ENCODE peak calls at places on chromosomes 5 and 9, in six cellular contexts. I is cardiac muscle cell, P is heart left ventricle, J is foreskin fibroblast, R is MM.1S, C is tibial artery. W is an unnamed sample.

GRCh38 chr9:89149726-89150125 is 28.9 kb downstream of the SHC3 start:
- DNase-seq in I (peak), P (no peak), J (peak), R (no peak), C (no peak), W (peak)

GRCh38 chr5:129460951-129461815 is 1.1 kb downstream of the ADAMTS19 start:
- DNase-seq in I (peak), P (peak), J (no peak), R (peak), C (no peak), W (peak)

GRCh38 chr9:135998410-135999071 is 37.4 kb upstream of the UBAC1 start:
- DNase-seq in I (no peak), P (no peak), J (no peak), R (no peak), C (no peak), W (no peak)

GRCh38 chr9:91817493-91818225 is 132.4 kb downstream of the ROR2 start:
- DNase-seq in I (peak), P (no peak), J (peak), R (no peak), C (peak), W (peak)

GRCh38 chr9:113858282-113858681 is 17.8 kb upstream of the ZNF618 start:
- DNase-seq in I (no peak), P (no peak), J (no peak), R (no peak), C (no peak), W (no peak)

GRCh38 chr5:122258241-122258640 is 53.8 kb upstream of the SNCAIP start:
- DNase-seq in I (no peak), P (no peak), J (no peak), R (no peak), C (no peak), W (no peak)

GRCh38 chr5:116739648-116740047 is 165.0 kb upstream of the SEMA6A start:
- DNase-seq in I (peak), P (no peak), J (no peak), R (no peak), C (no peak), W (no peak)

GRCh38 chr5:93570294-93571110 is 10.5 kb downstream of the NR2F1-AS1 start:
- DNase-seq in I (peak), P (no peak), J (no peak), R (no peak), C (no peak), W (no peak)

GRCh38 chr5:60993425-60993824 is 48.4 kb downstream of the NDUFAF2 start:
- DNase-seq in I (no peak), P (no peak), J (no peak), R (no peak), C (no peak), W (no peak)

GRCh38 chr9:673966-674526 is 167.5 kb upstream of the DMRT1 start:
- DNase-seq in I (no peak), P (no peak), J (no peak), R (no peak), C (no peak), W (no peak)

GRCh38 chr9:37602817-37603216 is 10.4 kb upstream of the TOMM5 start:
- DNase-seq in I (no peak), P (no peak), J (no peak), R (no peak), C (no peak), W (no peak)

GRCh38 chr5:78221964-78222451 is 72.5 kb downstream of the AP3B1 start:
- DNase-seq in I (peak), P (no peak), J (no peak), R (peak), C (no peak), W (peak)
- TF ChIP-seq CTCF in I (peak), P (no peak), J (peak), R (peak), C (no peak), W (peak)

DNA sequence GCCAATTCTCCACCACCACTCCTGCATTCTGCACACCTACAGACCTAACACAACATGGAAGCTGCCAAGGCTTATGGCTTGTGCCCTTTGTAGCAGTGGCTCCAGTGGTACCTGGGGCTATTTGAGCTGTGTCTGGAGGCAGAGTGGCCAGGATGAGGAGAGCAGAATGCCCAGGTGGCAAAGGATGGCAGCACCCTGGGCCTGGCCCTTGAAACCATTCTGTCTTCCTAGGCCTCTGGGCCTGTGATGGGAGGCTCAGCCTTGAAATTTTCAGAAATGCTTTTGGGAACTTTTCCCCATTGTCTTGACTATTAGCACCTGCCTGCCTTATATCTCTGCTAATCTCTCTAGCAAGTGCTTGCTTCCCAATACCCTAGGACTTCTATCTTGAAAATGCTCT is 241.7 kb downstream of the TMEM167A start:
- DNase-seq in I (no peak), P (no peak), J (no peak), R (no peak), C (no peak), W (no peak)
- H3K4me3 ChIP-seq in I (no peak), P (no peak), J (no peak), R (no peak), C (no peak), W (no peak)

DNA sequence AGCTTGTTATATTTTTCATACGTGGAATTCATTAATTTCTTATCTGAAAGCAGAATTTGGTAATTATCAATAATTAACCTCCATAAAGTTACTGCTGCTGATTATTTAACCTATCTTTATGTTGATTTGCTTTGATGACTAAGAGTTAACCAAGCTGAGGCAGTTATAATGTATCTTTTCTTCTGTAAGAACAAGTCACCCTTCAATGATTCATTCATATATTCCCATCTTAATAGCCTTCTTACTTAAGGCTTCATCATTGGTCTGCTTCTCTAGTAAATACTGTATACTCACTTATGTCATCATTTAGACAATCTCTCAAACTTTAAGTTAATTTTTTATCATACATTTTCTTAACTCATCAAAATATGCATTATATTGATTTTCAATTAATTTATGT is 592.2 kb downstream of the ANXA1 start:
- DNase-seq in I (no peak), P (no peak), J (no peak), R (no peak), C (no peak), W (no peak)
- TF ChIP-seq CTCF in I (no peak), P (no peak), J (no peak), R (no peak), C (no peak), W (no peak)

DNA sequence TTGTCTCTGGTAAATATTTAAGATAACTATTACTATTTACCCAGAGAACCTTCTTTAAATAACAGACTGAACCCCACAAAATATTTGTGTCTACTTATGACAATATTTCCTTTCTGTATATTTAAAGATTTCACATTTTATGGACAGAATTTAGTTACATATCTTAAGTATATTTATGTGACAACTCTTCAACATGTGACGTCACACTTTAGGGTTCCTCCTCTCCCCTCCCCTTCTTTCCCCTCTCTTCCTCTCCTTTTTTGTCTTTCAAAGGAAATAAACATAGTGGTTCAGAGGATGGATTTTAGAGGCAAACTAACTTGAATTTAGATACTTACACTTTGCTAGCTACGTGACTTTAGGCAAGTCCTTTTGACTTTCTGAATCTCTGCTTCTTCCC is 655.6 kb upstream of the NUDT12 start:
- DNase-seq in I (no peak), P (no peak), J (no peak), R (no peak), C (no peak), W (no peak)
- H3K4me3 ChIP-seq in I (no peak), P (no peak), J (no peak), R (no peak), C (no peak), W (no peak)

DNA sequence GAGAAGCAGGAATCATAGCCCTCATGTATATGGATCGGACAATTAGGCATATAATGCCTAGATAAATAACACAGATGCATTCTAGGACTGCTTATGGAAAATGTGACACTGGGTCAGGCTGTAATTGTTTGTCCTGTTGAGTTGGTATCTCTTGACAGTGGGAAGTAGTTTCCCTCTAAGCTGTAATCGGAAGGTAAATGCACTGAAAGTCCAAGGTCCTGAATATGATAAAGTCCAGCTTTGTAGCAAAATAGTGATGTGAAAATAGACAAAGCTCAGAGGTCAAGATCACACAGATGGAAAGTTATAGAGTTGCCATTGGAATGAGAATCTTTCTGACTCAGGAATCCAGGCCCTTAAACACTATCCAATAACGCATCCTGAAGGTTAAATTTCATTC is 214.2 kb downstream of the GABRB2 start:
- DNase-seq in I (no peak), P (no peak), J (no peak), R (no peak), C (no peak), W (no peak)
- TF ChIP-seq CTCF in I (no peak), P (no peak), J (no peak), R (no peak), C (no peak), W (no peak)

GRCh38 chr9:126327016-126327749 is 554 bp downstream of the MVB12B start:
- DNase-seq in I (no peak), P (no peak), J (no peak), R (peak), C (no peak), W (no peak)

GRCh38 chr9:126329476-126330275 is 3.0 kb downstream of the MVB12B start:
- DNase-seq in I (no peak), P (no peak), J (no peak), R (no peak), C (no peak), W (no peak)

GRCh38 chr9:126326228-126327015 is at the start of gene MVB12B:
- DNase-seq in I (peak), P (peak), J (peak), R (peak), C (no peak), W (no peak)

GRCh38 chr9:126328415-126328814 is 1.8 kb downstream of the MVB12B start:
- DNase-seq in I (no peak), P (no peak), J (no peak), R (no peak), C (no peak), W (no peak)

DNA sequence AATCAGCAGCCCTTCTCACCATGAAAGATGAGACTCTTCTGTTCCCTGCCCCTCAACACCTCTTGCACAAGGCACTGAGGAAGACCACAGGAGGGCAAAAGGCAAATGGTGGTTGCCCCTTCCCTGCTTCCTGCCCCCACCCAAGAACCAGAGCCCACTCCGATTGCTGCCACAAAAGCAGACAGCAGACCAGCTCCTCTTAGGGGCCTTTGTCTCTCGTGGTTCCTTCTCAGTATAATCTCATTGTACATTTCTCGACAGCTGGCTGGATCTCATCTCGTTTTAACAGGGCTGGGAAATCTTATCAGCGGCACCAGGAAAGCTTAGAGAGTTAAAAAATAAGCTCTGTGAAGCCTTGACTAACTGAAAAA is 1.1 kb downstream of the MVB12B start:
- DNase-seq in I (no peak), P (no peak), J (no peak), R (no peak), C (no peak), W (no peak)
- H3K4me3 ChIP-seq in I (peak), P (peak), J (peak), R (peak), C (peak), W (peak)

DNA sequence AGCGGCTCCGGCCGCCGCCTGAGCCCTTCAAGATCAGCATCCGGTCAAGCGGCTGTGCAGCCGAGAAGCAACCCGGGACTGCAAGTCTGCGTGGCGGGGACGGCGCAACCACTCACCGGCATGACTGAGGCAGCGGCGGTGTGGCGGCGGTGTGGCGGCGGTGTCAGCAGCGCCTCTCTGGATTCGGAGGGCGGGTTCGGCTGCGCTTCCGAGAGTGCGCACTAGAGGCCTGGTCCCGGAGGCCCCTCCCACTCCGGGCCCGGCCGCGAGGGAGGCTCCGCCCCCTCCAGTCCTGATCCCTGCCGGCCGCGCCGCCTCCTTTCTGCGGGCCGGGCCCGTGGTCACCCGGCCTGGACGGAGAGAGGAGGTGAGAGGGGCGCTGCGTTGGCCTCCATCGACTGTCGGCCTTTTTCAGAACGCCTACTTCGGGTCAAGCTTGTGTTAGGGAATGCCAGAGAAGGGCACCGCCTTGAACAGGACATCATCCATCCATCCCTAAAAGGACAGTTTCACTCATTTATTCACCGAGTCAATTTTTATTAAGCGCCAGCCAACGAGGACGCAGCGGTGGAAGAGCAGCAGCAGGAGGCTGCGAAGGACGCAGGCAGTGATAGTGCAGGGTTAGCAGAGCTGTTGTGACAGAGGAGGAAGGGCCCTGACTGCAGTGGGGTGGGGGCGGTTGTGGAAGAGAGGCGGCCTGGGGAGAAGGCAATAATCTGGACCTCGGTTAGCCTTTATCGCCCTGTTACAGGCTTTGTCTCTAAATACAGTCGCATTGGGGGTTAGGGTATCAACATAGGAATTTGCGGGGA is at the start of gene ATOX1:
- DNase-seq in I (peak), P (peak), J (peak), R (peak), C (peak), W (peak)
- TF ChIP-seq CTCF in I (no peak), P (peak), J (no peak), R (no peak), C (peak), W (peak)

GRCh38 chr9:93119703-93119952 is 14.4 kb downstream of the NINJ1 start:
- DNase-seq in I (no peak), P (no peak), J (no peak), R (no peak), C (no peak), W (no peak)

GRCh38 chr9:93119953-93120845 is 13.9 kb downstream of the NINJ1 start:
- DNase-seq in I (peak), P (peak), J (peak), R (no peak), C (peak), W (peak)

GRCh38 chr9:93117924-93118862 is 15.9 kb downstream of the NINJ1 start:
- DNase-seq in I (no peak), P (no peak), J (no peak), R (no peak), C (peak), W (no peak)

GRCh38 chr9:93120846-93121315 is 13.2 kb downstream of the NINJ1 start:
- DNase-seq in I (no peak), P (no peak), J (no peak), R (no peak), C (no peak), W (no peak)

GRCh38 chr9:93118863-93119702 is 15.0 kb downstream of the NINJ1 start:
- DNase-seq in I (no peak), P (no peak), J (no peak), R (no peak), C (peak), W (no peak)
- H3K4me3 ChIP-seq in I (no peak), P (no peak), J (no peak), R (no peak), C (no peak), W (no peak)

GRCh38 chr9:99819123-99819483 is 2.6 kb upstream of the NR4A3 start:
- DNase-seq in I (no peak), P (no peak), J (no peak), R (no peak), C (no peak), W (no peak)

GRCh38 chr9:99820330-99821186 is 1.1 kb upstream of the NR4A3 start:
- DNase-seq in I (peak), P (peak), J (peak), R (peak), C (peak), W (peak)

GRCh38 chr9:99821187-99822095 is at the start of gene NR4A3:
- DNase-seq in I (peak), P (peak), J (peak), R (peak), C (peak), W (peak)

GRCh38 chr9:99818439-99818992 is 3.2 kb upstream of the NR4A3 start:
- DNase-seq in I (no peak), P (no peak), J (no peak), R (no peak), C (no peak), W (no peak)

DNA sequence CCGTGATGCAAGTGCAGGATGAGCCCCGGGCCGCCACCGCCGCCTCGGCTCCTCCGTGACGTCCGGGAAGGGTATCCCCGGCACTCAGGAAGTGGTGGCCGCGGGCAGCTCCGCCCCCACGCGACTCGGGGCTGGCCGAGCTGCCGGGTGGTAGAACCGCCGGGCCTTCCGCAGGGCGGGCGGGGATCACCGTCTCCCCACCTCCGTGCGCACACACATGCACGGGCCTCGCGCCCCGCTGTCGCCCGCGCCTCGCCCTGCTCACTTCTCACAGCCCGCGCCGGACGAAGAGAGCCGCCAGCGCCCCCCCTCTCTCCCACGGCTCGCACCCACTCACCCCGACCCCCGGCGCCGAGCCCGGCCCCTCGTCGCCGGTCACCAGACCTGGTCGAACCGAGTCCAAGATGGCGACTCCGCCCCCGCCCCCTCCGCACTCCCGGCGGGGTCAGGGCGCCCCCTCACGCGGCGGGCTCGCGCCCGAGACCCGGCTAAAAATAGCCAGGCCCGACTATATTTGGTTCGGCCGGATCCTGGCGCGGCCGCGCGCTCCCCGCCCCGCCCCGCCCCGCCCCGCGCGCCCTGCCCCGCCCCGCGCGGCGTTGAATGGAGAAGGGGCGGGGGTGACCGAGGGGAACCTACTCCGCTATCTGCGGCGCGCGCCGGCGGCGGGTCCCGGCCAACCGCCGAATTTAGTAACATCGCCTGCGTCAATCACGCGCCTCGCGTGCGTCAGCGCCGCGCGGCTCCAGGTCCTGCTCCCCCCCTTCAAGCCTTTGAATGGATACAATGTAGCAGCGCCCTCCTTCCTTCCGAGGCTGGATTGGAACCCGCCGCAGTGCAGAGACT is 2.0 kb upstream of the NR4A3 start:
- DNase-seq in I (peak), P (peak), J (peak), R (peak), C (peak), W (peak)
- TF ChIP-seq CTCF in I (peak), P (peak), J (peak), R (no peak), C (no peak), W (peak)